ENCODE peak calls at places on chromosome 9, in nine cellular contexts. T is endothelial cell of umbilical vein, Y is aorta, W is RWPE2, H is lung, Z is stomach, Q is GM23338, J is lower lobe of right lung, E is A673. A is an unnamed sample.

GRCh38 chr9:119304566-119304965 is 64.7 kb downstream of the BRINP1 start:
- DNase-seq in T (no peak), Y (no peak), W (no peak), H (no peak), Z (no peak), Q (peak; percentile 27), J (no peak), E (no peak), A (no peak)

GRCh38 chr9:135087489-135087791 is at the start of gene OLFM1:
- DNase-seq in T (peak; percentile 46), Y (peak; percentile 80), W (no peak), H (peak; percentile 76), Z (peak; percentile 71), Q (peak; percentile 89), J (peak; percentile 78), E (peak; percentile 95), A (no peak)

GRCh38 chr9:86036555-86036954 is 62.8 kb downstream of the GOLM1 start:
- DNase-seq in T (no peak), Y (no peak), W (no peak), H (no peak), Z (no peak), Q (no peak), J (no peak), E (no peak), A (no peak)

GRCh38 chr9:113178087-113178486 is 27.3 kb downstream of the SLC31A2 start:
- DNase-seq in T (no peak), Y (no peak), W (no peak), H (no peak), Z (no peak), Q (no peak), J (no peak), E (no peak), A (no peak)

GRCh38 chr9:72465602-72466001 is 55.8 kb upstream of the TMC1 start:
- DNase-seq in T (peak; percentile 72), Y (no peak), W (no peak), H (no peak), Z (no peak), Q (no peak), J (no peak), E (no peak), A (no peak)

GRCh38 chr9:107141967-107142366 is 141.1 kb upstream of the RAD23B start:
- DNase-seq in T (no peak), Y (no peak), W (no peak), H (no peak), Z (no peak), Q (peak; percentile 29), J (no peak), E (peak; percentile 7), A (no peak)

GRCh38 chr9:14433841-14434511 is 120.0 kb upstream of the NFIB start:
- DNase-seq in T (no peak), Y (no peak), W (no peak), H (no peak), Z (no peak), Q (peak; percentile 39), J (no peak), E (peak; percentile 73), A (peak; percentile 12)

GRCh38 chr9:112047538-112048066 is 127.5 kb downstream of the SUSD1 start:
- DNase-seq in T (no peak), Y (no peak), W (no peak), H (no peak), Z (no peak), Q (no peak), J (no peak), E (no peak), A (no peak)

GRCh38 chr9:116276651-116277121 is 123.1 kb downstream of the PAPPA start:
- DNase-seq in T (no peak), Y (no peak), W (no peak), H (no peak), Z (no peak), Q (peak; percentile 63), J (no peak), E (no peak), A (no peak)

GRCh38 chr9:123426406-123426805 is 70.4 kb downstream of the CRB2 start:
- DNase-seq in T (no peak), Y (no peak), W (no peak), H (no peak), Z (peak; percentile 16), Q (no peak), J (no peak), E (no peak), A (no peak)

GRCh38 chr9:121822093-121823085 is 171.0 kb downstream of the DAB2IP start:
- DNase-seq in T (no peak), Y (no peak), W (no peak), H (no peak), Z (no peak), Q (no peak), J (no peak), E (no peak), A (no peak)

GRCh38 chr9:3719286-3719685 is 193.5 kb upstream of the RFX3 start:
- DNase-seq in T (no peak), Y (no peak), W (no peak), H (no peak), Z (no peak), Q (no peak), J (no peak), E (no peak), A (no peak)

GRCh38 chr9:33157960-33158359 is 9.2 kb downstream of the B4GALT1 start:
- DNase-seq in T (no peak), Y (no peak), W (no peak), H (no peak), Z (no peak), Q (peak; percentile 61), J (no peak), E (no peak), A (no peak)

DNA sequence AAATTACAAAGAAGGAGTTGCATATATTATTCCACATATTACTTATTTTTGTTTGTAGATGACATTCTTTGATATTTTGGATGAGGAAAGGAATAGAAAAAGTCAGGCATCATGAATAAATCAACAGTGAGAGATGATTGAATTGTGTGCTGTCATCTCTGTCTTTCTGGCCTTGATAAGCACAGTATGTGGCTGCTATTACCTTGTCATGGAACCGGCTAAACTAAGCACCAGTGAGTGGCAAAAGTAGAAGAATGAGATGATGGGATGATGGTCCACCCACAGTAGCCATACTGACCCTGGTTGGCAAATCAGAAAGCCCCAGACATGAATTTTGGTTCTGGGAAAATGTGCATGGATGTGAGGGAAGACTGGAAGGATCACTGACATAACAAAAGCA is 361.2 kb upstream of the DMAC1 start:
- DNase-seq in T (no peak), Y (no peak), W (no peak), H (no peak), Z (no peak), Q (no peak), J (no peak), E (no peak), A (no peak)
- H3K27ac ChIP-seq in T (no peak overlapping the region), Y (no peak overlapping the region), W (no peak overlapping the region), H (no peak overlapping the region), Z (no peak overlapping the region), Q (no peak overlapping the region), J (no peak overlapping the region), E (no peak overlapping the region), A (no peak overlapping the region)

GRCh38 chr9:129027224-129027684 is 877 bp downstream of the SH3GLB2 start:
- DNase-seq in T (no peak), Y (no peak), W (no peak), H (no peak), Z (no peak), Q (peak; percentile 58), J (no peak), E (peak; percentile 37), A (no peak)
- H3K27ac ChIP-seq in T (no peak overlapping the region), Y (no peak overlapping the region), W (peak overlapping the region; percentile 31), H (peak overlapping the region; percentile 63), Z (peak overlapping the region; percentile 88), Q (no peak overlapping the region), J (peak overlapping the region; percentile 78), E (peak overlapping the region; percentile 49), A (peak overlapping the region; percentile 85)

GRCh38 chr9:127990539-127990938 is 9.8 kb upstream of the EEIG1 start:
- DNase-seq in T (no peak), Y (no peak), W (no peak), H (no peak), Z (no peak), Q (no peak), J (no peak), E (no peak), A (no peak)
- H3K27ac ChIP-seq in T (no peak overlapping the region), Y (no peak overlapping the region), W (no peak overlapping the region), H (no peak overlapping the region), Z (peak overlapping the region; percentile 69), Q (no peak overlapping the region), J (no peak overlapping the region), E (no peak overlapping the region), A (no peak overlapping the region)

DNA sequence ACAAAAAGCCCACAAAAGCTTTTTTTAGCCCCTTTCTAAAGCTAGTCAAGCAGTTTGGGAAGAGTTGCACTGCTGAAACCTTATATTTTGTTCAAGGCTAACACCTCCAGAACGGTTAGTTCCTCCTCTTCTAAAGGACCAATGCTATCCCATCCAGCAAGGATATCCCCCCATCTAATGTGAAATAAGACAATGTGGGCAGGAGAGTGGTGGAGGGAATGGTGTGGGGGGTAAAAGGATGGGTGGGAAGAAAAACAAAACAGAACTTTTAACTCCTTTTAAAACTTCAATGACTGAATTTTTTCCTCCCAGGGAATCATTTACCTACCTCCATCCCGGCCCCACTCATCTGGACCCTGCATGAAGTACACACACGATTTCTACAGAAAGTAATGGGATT is 21.2 kb downstream of the PTCH1 start:
- DNase-seq in T (no peak), Y (no peak), W (no peak), H (no peak), Z (no peak), Q (no peak), J (no peak), E (no peak), A (no peak)
- H3K27ac ChIP-seq in T (no peak overlapping the region), Y (no peak overlapping the region), W (no peak overlapping the region), H (no peak overlapping the region), Z (peak overlapping the region; percentile 10), Q (no peak overlapping the region), J (no peak overlapping the region), E (peak overlapping the region; percentile 66), A (peak overlapping the region; percentile 24)